ENCODE peak calls at places on chromosomes 5 and 9, in eight cellular contexts. E is naive B cell; N is NCI-H1105 treated with DMSO at 0.1 percent for 48 hours; X is Peyer's patch; J is fibroblast of villous mesenchyme; I is activated CD8-positive, alpha-beta memory T cell treated with anti-CD3 and anti-CD28 coated beads for 48 hours; M is astrocyte of the spinal cord; H is CD4-positive, alpha-beta T cell. P is an unnamed sample.

GRCh38 chr9:134598884-134599245 is 42.7 kb upstream of the COL5A1 start:
- DNase-seq in E (no peak), N (no peak), X (no peak), J (no peak), I (no peak), M (no peak), H (no peak), P (no peak)

GRCh38 chr5:139414601-139415121 is 10.8 kb upstream of the SPATA24 start:
- DNase-seq in E (no peak), N (no peak), X (no peak), J (no peak), I (no peak), M (no peak), H (no peak), P (no peak)

GRCh38 chr5:144191998-144192397 is 21.3 kb downstream of the KCTD16 start:
- DNase-seq in E (peak; percentile 75), N (peak; percentile 6), X (no peak), J (peak; percentile 88), I (no peak), M (peak; percentile 79), H (peak; percentile 19), P (no peak)

GRCh38 chr9:127987103-127987614 is 6.4 kb upstream of the EEIG1 start:
- DNase-seq in E (no peak), N (no peak), X (peak; percentile 57), J (no peak), I (no peak), M (peak; percentile 62), H (no peak), P (no peak)

GRCh38 chr5:87048156-87048555 is 219.5 kb upstream of the RASA1 start:
- DNase-seq in E (no peak), N (no peak), X (no peak), J (no peak), I (no peak), M (no peak), H (no peak), P (no peak)

GRCh38 chr9:38414040-38414723 is 10.1 kb downstream of the IGFBPL1 start:
- DNase-seq in E (no peak), N (no peak), X (no peak), J (no peak), I (no peak), M (no peak), H (no peak), P (no peak)

GRCh38 chr5:80960531-80961375 is 590 bp downstream of the RASGRF2 start:
- DNase-seq in E (no peak), N (peak; percentile 10), X (peak; percentile 67), J (peak; percentile 43), I (no peak), M (peak; percentile 61), H (peak; percentile 27), P (peak; percentile 16)

GRCh38 chr5:129554134-129554904 is 94.2 kb downstream of the ADAMTS19 start:
- DNase-seq in E (no peak), N (no peak), X (no peak), J (peak; percentile 6), I (no peak), M (no peak), H (no peak), P (no peak)

P was measured in progenitor cell of endocrine pancreas.